ENCODE peak calls at places on chromosomes 1 and 21, in nine cellular contexts. B is GM23248, G is lower lobe of right lung, Q is upper lobe of right lung, D is HCT116, T is cardiac fibroblast, O is pancreas, I is astrocyte of the spinal cord, R is vagina. F is an unnamed sample.

GRCh38 chr1:46131727-46132528 is 501 bp downstream of the PIK3R3 start:
- DNase-seq in D (no peak), Q (no peak), B (peak; percentile 57), I (peak; percentile 44), O (peak; percentile 10), R (no peak), T (peak; percentile 13), G (no peak), F (no peak)

GRCh38 chr1:24486296-24487065 is 16.2 kb upstream of the RCAN3 start:
- DNase-seq in T (no peak), R (no peak), B (no peak), Q (no peak), O (no peak), D (no peak), G (no peak), I (no peak), F (no peak)

GRCh38 chr1:151800830-151801229 is 4.4 kb downstream of the LINGO4 start:
- DNase-seq in G (no peak), Q (no peak), O (no peak), I (no peak), D (no peak), T (no peak), B (no peak), R (no peak), F (no peak)

GRCh38 chr1:177898377-177898648 is 71.5 kb downstream of the SEC16B start:
- DNase-seq in D (no peak), G (no peak), I (no peak), Q (no peak), T (no peak), O (no peak), R (no peak), B (no peak), F (no peak)

GRCh38 chr1:202745313-202745888 is 35.1 kb upstream of the SYT2 start:
- DNase-seq in I (no peak), D (no peak), O (no peak), R (no peak), B (no peak), Q (no peak), G (no peak), T (no peak), F (no peak)

GRCh38 chr1:36994294-36994693 is 40.0 kb downstream of the GRIK3 start:
- DNase-seq in D (no peak), Q (no peak), B (no peak), R (no peak), G (no peak), I (no peak), O (no peak), T (no peak), F (no peak)

GRCh38 chr21:44428281-44428942 is 26.9 kb upstream of the LRRC3 start:
- DNase-seq in I (no peak), O (peak; percentile 28), G (peak; percentile 54), D (peak; percentile 89), T (no peak), B (peak; percentile 38), R (no peak), Q (peak; percentile 65), F (no peak)

GRCh38 chr1:19435181-19435580 is 50.2 kb downstream of the CAPZB start:
- DNase-seq in T (peak; percentile 94), G (no peak), B (peak; percentile 85), O (no peak), Q (no peak), I (no peak), D (no peak), R (no peak), F (peak; percentile 72)

GRCh38 chr1:153912349-153912748 is 10.4 kb downstream of the GATAD2B start:
- DNase-seq in O (no peak), Q (no peak), R (no peak), T (no peak), B (no peak), D (no peak), I (no peak), G (no peak), F (no peak)

GRCh38 chr21:15795533-15795932 is 65.8 kb downstream of the USP25 start:
- DNase-seq in I (no peak), Q (no peak), D (no peak), R (no peak), G (no peak), T (no peak), B (no peak), O (no peak), F (no peak)

GRCh38 chr1:89125571-89126233 is at the start of gene GBP2:
- DNase-seq in B (peak; percentile 89), R (no peak), O (no peak), G (no peak), I (peak; percentile 74), T (peak; percentile 70), Q (no peak), D (no peak), F (peak; percentile 35)

GRCh38 chr1:82565546-82565945 is 764.8 kb downstream of the ADGRL2 start:
- DNase-seq in B (peak; percentile 92), O (peak; percentile 22), I (peak; percentile 91), R (no peak), Q (no peak), T (peak; percentile 62), G (no peak), D (peak; percentile 61), F (peak; percentile 53)

GRCh38 chr1:231177971-231178370 is 16.1 kb downstream of the TRIM67 start:
- DNase-seq in T (peak; percentile 12), Q (no peak), D (no peak), G (no peak), B (no peak), R (no peak), I (no peak), O (no peak), F (no peak)
- H3K4me3 ChIP-seq in T (no peak overlapping the region), Q (no peak overlapping the region), D (no peak overlapping the region), G (no peak overlapping the region), B (no peak overlapping the region), R (no peak overlapping the region), I (no peak overlapping the region), O (no peak overlapping the region), F (no peak overlapping the region)

GRCh38 chr1:50646526-50646925 is 223.3 kb upstream of the DMRTA2 start:
- DNase-seq in I (no peak), R (no peak), G (no peak), B (no peak), O (no peak), Q (no peak), D (no peak), T (no peak), F (no peak)

GRCh38 chr1:50645147-50645546 is 221.9 kb upstream of the DMRTA2 start:
- DNase-seq in D (no peak), B (no peak), Q (no peak), T (no peak), G (no peak), O (no peak), R (no peak), I (no peak), F (no peak)

DNA sequence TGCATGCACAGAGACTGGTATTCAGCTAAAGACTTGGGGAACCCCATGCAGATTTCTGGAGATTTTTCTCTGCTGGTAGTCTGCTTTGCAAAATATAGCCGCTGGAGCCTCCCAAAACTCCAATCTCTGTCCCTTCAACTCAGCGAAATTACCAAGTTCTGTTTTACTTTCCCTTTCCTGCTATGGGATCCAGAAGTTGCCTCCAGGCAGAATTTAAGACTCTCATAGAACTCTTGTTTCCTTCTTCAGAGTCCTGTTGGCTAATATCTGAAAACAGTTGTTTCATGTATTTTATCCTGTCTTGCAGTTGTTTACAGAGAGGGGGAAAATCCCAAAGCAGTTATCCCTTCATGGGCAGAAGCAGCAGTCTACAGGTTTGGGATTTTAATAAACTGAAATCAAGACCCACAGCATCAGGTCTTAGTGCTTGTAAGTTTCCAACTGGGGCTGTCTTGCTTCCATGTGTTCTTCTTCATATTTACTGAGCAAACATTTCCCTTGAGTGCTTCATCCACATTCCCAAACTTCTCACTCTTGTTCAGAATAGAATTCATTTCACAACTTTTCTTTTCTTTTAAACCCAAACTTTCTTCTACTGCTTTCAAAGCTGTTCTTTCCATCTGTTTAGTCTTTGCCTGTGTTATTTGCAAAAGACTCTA is 221.3 kb upstream of the DMRTA2 start:
- DNase-seq in B (no peak), R (no peak), I (no peak), O (no peak), Q (no peak), D (no peak), G (no peak), T (no peak), F (no peak)
- H3K4me3 ChIP-seq in B (no peak overlapping the region), R (no peak overlapping the region), I (no peak overlapping the region), O (no peak overlapping the region), Q (peak overlapping the region; percentile 28), D (no peak overlapping the region), G (peak overlapping the region; percentile 33), T (no peak overlapping the region), F (no peak overlapping the region)

DNA sequence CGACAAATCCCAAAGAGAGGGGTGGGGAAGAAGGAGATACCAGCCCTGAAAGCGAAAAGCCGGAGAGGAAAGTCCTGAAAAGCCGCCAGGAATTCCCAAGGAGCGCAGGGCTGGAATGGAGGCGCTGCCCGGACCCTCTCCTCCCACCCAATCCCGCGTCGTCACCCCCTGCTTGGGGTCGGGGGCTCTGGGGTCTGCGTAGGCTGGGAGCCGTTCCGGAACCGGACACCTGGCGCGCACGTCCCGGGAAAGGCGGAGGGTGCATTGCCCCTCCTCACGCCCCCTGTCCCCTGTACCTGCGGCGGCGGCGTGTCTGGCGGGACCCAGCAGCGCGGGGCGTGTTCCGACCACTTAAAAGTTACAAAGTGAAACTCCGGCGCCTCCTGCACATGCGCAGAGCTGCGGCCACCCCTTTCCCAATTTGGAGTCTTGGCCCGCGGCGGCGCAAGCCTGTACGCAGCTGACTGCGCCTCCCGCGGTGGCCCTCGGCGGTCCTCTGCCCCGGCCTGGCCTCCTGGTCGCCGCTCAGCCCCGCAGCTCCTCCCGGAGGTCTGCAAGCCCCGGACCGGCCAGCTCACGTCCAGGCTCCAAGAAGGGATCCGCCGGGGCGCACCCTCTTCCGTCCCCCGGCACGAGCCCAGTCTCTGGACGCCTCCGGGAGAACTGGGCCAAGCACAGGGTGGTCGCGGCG is at the start of gene TMEM63A:
- DNase-seq in Q (peak; percentile 97), R (no peak), D (peak; percentile 64), T (peak; percentile 90), I (peak; percentile 84), O (peak; percentile 92), G (peak; percentile 96), B (peak; percentile 91), F (peak; percentile 42)
- H3K4me3 ChIP-seq in Q (peak within 1 kb of the TSS; percentile 99), R (peak within 1 kb of the TSS; percentile 94), D (peak within 1 kb of the TSS; percentile 83), T (peak within 1 kb of the TSS; percentile 99), I (peak within 1 kb of the TSS; percentile 95), O (peak within 1 kb of the TSS; percentile 91), G (peak within 1 kb of the TSS; percentile 100), B (peak within 1 kb of the TSS; percentile 89), F (peak within 1 kb of the TSS; percentile 96)

GRCh38 chr1:995665-996633 is 3.9 kb downstream of the HES4 start:
- DNase-seq in T (no peak), Q (peak; percentile 60), I (no peak), D (no peak), O (no peak), R (no peak), B (no peak), G (no peak), F (no peak)

GRCh38 chr1:998051-998821 is 1.7 kb downstream of the HES4 start:
- DNase-seq in B (no peak), T (no peak), Q (peak; percentile 67), D (no peak), I (no peak), G (no peak), R (no peak), O (no peak), F (no peak)

GRCh38 chr1:998905-999796 is 746 bp downstream of the HES4 start:
- DNase-seq in B (peak; percentile 67), T (peak; percentile 52), R (no peak), G (peak; percentile 62), Q (peak; percentile 71), D (no peak), I (peak; percentile 38), O (peak; percentile 45), F (no peak)

GRCh38 chr1:996851-997727 is 2.8 kb downstream of the HES4 start:
- DNase-seq in T (no peak), I (no peak), D (no peak), Q (peak; percentile 64), R (no peak), O (no peak), G (no peak), B (no peak), F (no peak)

GRCh38 chr1:997728-998050 is 2.2 kb downstream of the HES4 start:
- DNase-seq in Q (no peak), D (no peak), G (no peak), T (no peak), B (no peak), O (no peak), I (no peak), R (no peak), F (no peak)
- H3K4me3 ChIP-seq in Q (no peak overlapping the region), D (peak overlapping the region; percentile 83), G (no peak overlapping the region), T (no peak overlapping the region), B (no peak overlapping the region), O (peak overlapping the region; percentile 58), I (no peak overlapping the region), R (no peak overlapping the region), F (no peak overlapping the region)

F was measured in skeletal muscle cell.